ENCODE peak calls at places on chromosomes 7 and 10, in six cellular contexts. M is CD4-positive, CD25-positive, alpha-beta regulatory T cell; Y is fibroblast of lung; W is spleen; J is sigmoid colon; H is thyroid gland. L is an unnamed sample. For H3K27me3, the result is how much of the 10 kb centered on the place peaks cover.

GRCh38 chr10:133114251-133114650 is 26.5 kb downstream of the ADGRA1 start:
- DNase-seq in M (no peak), Y (no peak), W (peak), J (no peak), H (no peak), L (no peak)

GRCh38 chr10:29130190-29130673 is 158.6 kb upstream of the LYZL1 start:
- DNase-seq in M (peak), Y (peak), W (no peak), J (no peak), H (no peak), L (no peak)

GRCh38 chr7:96547371-96547811 is 162.3 kb downstream of the SEM1 start:
- DNase-seq in M (no peak), Y (no peak), W (no peak), J (no peak), H (no peak), L (no peak)

GRCh38 chr10:75137533-75138438 is 26.3 kb downstream of the SAMD8 start:
- DNase-seq in M (peak), Y (peak), W (no peak), J (no peak), H (no peak), L (no peak)

GRCh38 chr10:119395287-119396007 is 147.1 kb downstream of the RGS10 start:
- DNase-seq in M (no peak), Y (peak), W (peak), J (peak), H (no peak), L (no peak)

GRCh38 chr7:27677912-27678612 is 15.4 kb upstream of the HIBADH start:
- DNase-seq in M (no peak), Y (peak), W (no peak), J (no peak), H (no peak), L (no peak)

GRCh38 chr10:117439243-117439912 is 64.1 kb upstream of the PDZD8 start:
- DNase-seq in M (no peak), Y (no peak), W (no peak), J (peak), H (peak), L (no peak)

GRCh38 chr7:37320140-37320839 is 128.4 kb downstream of the ELMO1 start:
- DNase-seq in M (no peak), Y (peak), W (no peak), J (no peak), H (no peak), L (no peak)

GRCh38 chr7:27116962-27117686 is 13.4 kb downstream of the HOXA4 start:
- DNase-seq in M (no peak), Y (no peak), W (no peak), J (peak), H (no peak), L (no peak)

GRCh38 chr7:111362660-111363059 is 199.6 kb downstream of the IMMP2L start:
- DNase-seq in M (no peak), Y (peak), W (no peak), J (no peak), H (no peak), L (no peak)

GRCh38 chr10:35536789-35537188 is 68.4 kb upstream of the GJD4 start:
- DNase-seq in M (no peak), Y (no peak), W (no peak), J (no peak), H (no peak), L (no peak)

GRCh38 chr7:107345898-107346297 is 124.0 kb upstream of the GPR22 start:
- DNase-seq in M (no peak), Y (no peak), W (no peak), J (no peak), H (no peak), L (no peak)

GRCh38 chr10:105579112-105579511 is 938.0 kb downstream of the SORCS3 start:
- DNase-seq in M (no peak), Y (no peak), W (no peak), J (no peak), H (no peak), L (no peak)

GRCh38 chr7:112777406-112777805 is 12.8 kb downstream of the TMEM168 start:
- DNase-seq in M (no peak), Y (no peak), W (no peak), J (no peak), H (no peak), L (no peak)

GRCh38 chr7:42858570-42858969 is 53.3 kb downstream of the C7orf25 start:
- DNase-seq in M (no peak), Y (no peak), W (no peak), J (no peak), H (no peak), L (no peak)

GRCh38 chr10:24974978-24975377 is 22.6 kb upstream of the PRTFDC1 start:
- DNase-seq in M (no peak), Y (peak), W (no peak), J (peak), H (no peak), L (no peak)

GRCh38 chr7:94439893-94440381 is 45.2 kb downstream of the COL1A2 start:
- DNase-seq in M (no peak), Y (no peak), W (no peak), J (no peak), H (no peak), L (no peak)
- H3K27ac ChIP-seq in M (no peak), Y (no peak), W (no peak), J (no peak), H (no peak), L (no peak)

DNA sequence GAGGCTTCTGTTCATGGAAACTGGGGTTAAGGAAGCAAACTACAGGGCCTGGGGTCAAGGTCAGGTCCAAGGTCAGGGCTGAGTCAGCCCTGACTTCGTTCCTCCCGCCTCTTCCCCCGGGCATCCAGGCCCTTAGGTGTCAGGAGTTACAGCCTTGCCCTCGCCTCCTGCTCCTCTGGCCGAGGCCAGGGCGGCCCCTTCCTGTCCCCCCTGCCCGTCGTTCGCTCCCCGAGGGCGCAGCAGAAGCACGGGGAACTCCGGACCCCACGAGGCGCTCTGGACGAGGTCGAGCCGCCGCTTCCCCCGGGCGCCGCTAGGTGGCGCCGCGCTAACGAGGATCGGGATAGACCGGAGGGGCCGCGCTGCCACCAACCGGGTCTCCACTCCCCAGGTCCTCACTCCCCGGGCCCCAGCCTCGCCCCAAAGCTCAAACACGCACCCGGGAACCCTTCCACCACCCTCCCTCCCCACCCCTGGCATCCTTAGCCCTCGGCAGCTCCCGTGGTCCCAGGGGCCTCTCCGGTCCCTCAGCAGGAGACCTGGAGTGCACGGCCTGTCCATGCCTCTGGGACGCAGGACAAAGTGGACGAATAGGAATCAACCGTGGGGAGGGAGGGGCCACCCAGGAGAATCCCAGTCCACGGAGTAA is 59.2 kb upstream of the MYL10 start:
- DNase-seq in M (peak), Y (peak), W (peak), J (peak), H (peak), L (peak)
- H3K4me3 ChIP-seq in M (no peak), Y (peak), W (peak), J (peak), H (no peak), L (no peak)

GRCh38 chr10:101228682-101229274 is 485 bp downstream of the LBX1 start:
- DNase-seq in M (no peak), Y (no peak), W (no peak), J (no peak), H (no peak), L (no peak)
- H3K27me3 ChIP-seq in M (under half), Y (half or more), W (half or more), J (half or more), H (half or more), L (half or more)

GRCh38 chr7:128103498-128104108 is 72.4 kb upstream of the LRRC4 start:
- DNase-seq in M (peak), Y (peak), W (peak), J (no peak), H (peak), L (no peak)

GRCh38 chr7:128100949-128101713 is 69.9 kb upstream of the LRRC4 start:
- DNase-seq in M (no peak), Y (no peak), W (no peak), J (no peak), H (no peak), L (no peak)

GRCh38 chr7:128100225-128100948 is 69.2 kb upstream of the LRRC4 start:
- DNase-seq in M (no peak), Y (no peak), W (no peak), J (no peak), H (no peak), L (no peak)

GRCh38 chr7:128104109-128104742 is 73.0 kb upstream of the LRRC4 start:
- DNase-seq in M (no peak), Y (peak), W (peak), J (no peak), H (no peak), L (no peak)

DNA sequence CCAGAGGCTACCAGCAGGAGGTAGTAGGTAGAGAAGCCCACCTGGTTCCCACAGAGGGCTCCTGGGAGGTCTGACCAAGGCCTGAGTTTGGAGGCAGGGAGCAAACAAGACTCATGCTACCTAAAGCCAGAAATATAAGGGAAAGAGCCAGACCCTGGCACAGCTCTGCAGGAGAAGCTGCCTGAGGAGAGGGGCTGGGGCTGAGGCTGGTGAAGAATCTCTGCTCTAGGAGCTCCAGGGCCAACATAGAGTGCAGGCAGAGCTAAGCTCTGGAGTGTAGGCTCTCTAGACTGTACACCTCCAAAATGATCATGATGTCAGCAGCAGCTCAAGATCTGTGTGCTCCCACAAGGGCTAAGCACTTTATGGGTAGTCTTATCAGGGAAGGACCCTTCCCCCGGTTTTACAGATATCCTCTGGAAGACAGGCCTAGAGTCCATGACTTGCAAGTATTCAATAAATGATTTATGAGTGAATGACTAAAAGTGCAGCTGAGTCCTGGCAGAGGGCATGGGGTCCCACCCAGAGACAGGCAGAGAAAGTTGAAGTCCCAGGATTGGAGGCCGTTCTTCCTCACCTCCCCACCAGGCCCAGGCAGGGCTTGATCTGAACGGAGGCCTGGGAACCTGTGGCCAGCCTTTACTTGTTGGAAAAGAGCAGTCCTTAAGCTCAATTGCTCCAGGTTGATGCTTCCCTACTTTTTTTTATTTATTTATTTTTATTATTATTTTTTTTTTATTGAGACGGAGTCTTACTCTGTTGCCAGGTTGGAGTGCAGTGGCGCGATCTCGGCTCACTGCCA is 71.5 kb upstream of the LRRC4 start:
- DNase-seq in M (no peak), Y (no peak), W (peak), J (no peak), H (no peak), L (no peak)
- H3K27ac ChIP-seq in M (no peak), Y (no peak), W (peak), J (no peak), H (no peak), L (no peak)

GRCh38 chr7:98284335-98285036 is 3.0 kb downstream of the BRI3 start:
- DNase-seq in M (no peak), Y (peak), W (peak), J (peak), H (peak), L (no peak)
- H3K4me3 ChIP-seq in M (no peak), Y (peak), W (peak), J (peak), H (no peak), L (no peak)

GRCh38 chr7:22541789-22542188 is 41.8 kb upstream of the STEAP1B start:
- DNase-seq in M (no peak), Y (no peak), W (no peak), J (no peak), H (no peak), L (no peak)
- H3K27me3 ChIP-seq in M (under half), Y (under half), W (under half), J (under half), H (under half), L (under half)

GRCh38 chr7:92808635-92809034 is 27.7 kb downstream of the CDK6 start:
- DNase-seq in M (no peak), Y (peak), W (no peak), J (no peak), H (no peak), L (no peak)

GRCh38 chr7:92811158-92811557 is 25.2 kb downstream of the CDK6 start:
- DNase-seq in M (no peak), Y (no peak), W (no peak), J (no peak), H (no peak), L (no peak)

GRCh38 chr7:92808006-92808405 is 28.4 kb downstream of the CDK6 start:
- DNase-seq in M (no peak), Y (peak), W (no peak), J (no peak), H (no peak), L (no peak)

GRCh38 chr7:92809397-92810241 is 26.8 kb downstream of the CDK6 start:
- DNase-seq in M (peak), Y (peak), W (peak), J (peak), H (peak), L (peak)

DNA sequence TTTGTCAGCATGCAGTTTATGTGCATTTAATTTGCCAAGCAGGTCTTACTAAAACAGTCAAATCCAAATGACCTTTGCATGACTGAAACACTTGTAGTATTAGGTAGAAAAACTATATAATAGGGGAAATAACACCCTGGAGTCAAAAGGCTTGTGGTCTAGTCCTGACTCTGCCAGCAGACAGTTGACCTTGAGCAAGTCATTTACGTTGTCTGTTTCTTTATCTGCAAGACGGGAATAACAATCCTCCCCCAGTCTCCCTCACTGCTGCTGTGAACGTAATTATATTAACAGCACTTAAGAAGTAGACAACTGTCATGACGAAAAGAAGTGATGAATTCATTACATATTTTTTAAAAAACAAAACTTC is 26.1 kb downstream of the CDK6 start:
- DNase-seq in M (no peak), Y (no peak), W (no peak), J (no peak), H (no peak), L (no peak)
- H3K27ac ChIP-seq in M (peak), Y (peak), W (no peak), J (no peak), H (no peak), L (no peak)

GRCh38 chr7:35968140-35968940 is 167.5 kb downstream of the SEPTIN7 start:
- DNase-seq in M (no peak), Y (no peak), W (no peak), J (no peak), H (no peak), L (no peak)

GRCh38 chr7:35970458-35970857 is 169.6 kb downstream of the SEPTIN7 start:
- DNase-seq in M (no peak), Y (no peak), W (no peak), J (no peak), H (no peak), L (no peak)

GRCh38 chr7:35969055-35969454 is 168.2 kb downstream of the SEPTIN7 start:
- DNase-seq in M (no peak), Y (no peak), W (no peak), J (no peak), H (no peak), L (no peak)

GRCh38 chr7:35971133-35971995 is 170.5 kb downstream of the SEPTIN7 start:
- DNase-seq in M (no peak), Y (no peak), W (peak), J (no peak), H (no peak), L (no peak)

GRCh38 chr7:35967366-35968139 is 166.7 kb downstream of the SEPTIN7 start:
- DNase-seq in M (no peak), Y (no peak), W (no peak), J (no peak), H (no peak), L (no peak)
- H3K4me3 ChIP-seq in M (no peak), Y (no peak), W (no peak), J (no peak), H (no peak), L (no peak)

L was measured in effector memory CD4-positive, alpha-beta T cell.